ENCODE peak calls at places on chromosomes 4 and X, in nine cellular contexts. T is stimulated activated CD8-positive, alpha-beta memory T cell treated with anti-CD3 and anti-CD28 coated beads, Interleukin-15, amount 100 ng/mL, for 4 hours; P is activated naive CD4-positive, alpha-beta T cell; Y is NCI-H2081; X is ovary; F is GM23248; D is NCI-H748 treated with DMSO at 0.1 percent for 48 hours; E is naive thymus-derived CD8-positive, alpha-beta T cell; N is EL. J is an unnamed sample.

GRCh38 chrX:123199338-123199737 is 15.3 kb downstream of the GRIA3 start:
- DNase-seq in T (no peak), P (no peak), Y (no peak), X (no peak), F (no peak), D (no peak), E (no peak), N (no peak), J (no peak)

GRCh38 chr4:63663870-63664269 is 745.4 kb downstream of the TECRL start:
- DNase-seq in T (no peak), P (no peak), Y (no peak), X (no peak), F (no peak), D (no peak), E (no peak), N (no peak), J (no peak)

GRCh38 chr4:169861592-169861991 is 103.8 kb upstream of the HPF1 start:
- DNase-seq in T (no peak), P (no peak), Y (no peak), X (no peak), F (no peak), D (peak; percentile 14), E (no peak), N (no peak), J (no peak)

GRCh38 chrX:42017971-42018370 is 94.6 kb upstream of the CASK start:
- DNase-seq in T (no peak), P (no peak), Y (no peak), X (no peak), F (no peak), D (no peak), E (no peak), N (no peak), J (no peak)

GRCh38 chrX:519741-520140 is 110.8 kb upstream of the SHOX start:
- DNase-seq in T (no peak), P (no peak), Y (no peak), X (no peak), F (no peak), D (no peak), E (no peak), N (peak; percentile 24), J (no peak)

GRCh38 chr4:112381996-112382692 is 85.0 kb downstream of the ALPK1 start:
- DNase-seq in T (no peak), P (no peak), Y (no peak), X (no peak), F (no peak), D (no peak), E (no peak), N (no peak), J (no peak)

GRCh38 chr4:169293343-169294176 is 22.8 kb upstream of the SH3RF1 start:
- DNase-seq in T (no peak), P (no peak), Y (no peak), X (no peak), F (no peak), D (no peak), E (no peak), N (no peak), J (no peak)

GRCh38 chr4:112708772-112709171 is 71.8 kb downstream of the LARP7 start:
- DNase-seq in T (no peak), P (no peak), Y (no peak), X (no peak), F (no peak), D (no peak), E (no peak), N (no peak), J (no peak)

GRCh38 chr4:184649971-184650855 is 675 bp downstream of the PRIMPOL start:
- DNase-seq in T (no peak), P (no peak), Y (no peak), X (no peak), F (peak; percentile 89), D (no peak), E (no peak), N (peak; percentile 44), J (no peak)

GRCh38 chr4:34371676-34372075 is 1872.6 kb downstream of the ARAP2 start:
- DNase-seq in T (no peak), P (no peak), Y (no peak), X (no peak), F (no peak), D (no peak), E (no peak), N (no peak), J (no peak)

GRCh38 chr4:156798438-156798837 is 173.2 kb downstream of the PDGFC start:
- DNase-seq in T (no peak), P (no peak), Y (no peak), X (no peak), F (peak; percentile 7), D (no peak), E (no peak), N (no peak), J (no peak)

GRCh38 chr4:174702974-174703478 is 126.0 kb downstream of the GLRA3 start:
- DNase-seq in T (no peak), P (no peak), Y (no peak), X (no peak), F (peak; percentile 15), D (no peak), E (no peak), N (no peak), J (no peak)

GRCh38 chr4:5916229-5916628 is 23.3 kb upstream of the CRMP1 start:
- DNase-seq in T (no peak), P (no peak), Y (no peak), X (no peak), F (no peak), D (no peak), E (no peak), N (no peak), J (no peak)

GRCh38 chr4:182205293-182205692 is 37.9 kb upstream of the TENM3 start:
- DNase-seq in T (no peak), P (no peak), Y (no peak), X (no peak), F (no peak), D (no peak), E (no peak), N (no peak), J (no peak)

GRCh38 chrX:134803551-134804183 is 145.4 kb upstream of the PLAC1 start:
- DNase-seq in T (no peak), P (no peak), Y (no peak), X (no peak), F (no peak), D (no peak), E (peak; percentile 33), N (no peak), J (no peak)

GRCh38 chr4:82042042-82042441 is 331.7 kb downstream of the HNRNPD start:
- DNase-seq in T (no peak), P (no peak), Y (no peak), X (no peak), F (no peak), D (no peak), E (no peak), N (no peak), J (no peak)

GRCh38 chr4:188976644-188977115 is 837.4 kb downstream of the TRIML1 start:
- DNase-seq in T (no peak), P (no peak), Y (peak; percentile 27), X (no peak), F (peak; percentile 27), D (peak; percentile 74), E (no peak), N (peak; percentile 39), J (no peak)

GRCh38 chr4:16196482-16197393 is 29.5 kb downstream of the TAPT1 start:
- DNase-seq in T (no peak), P (no peak), Y (peak; percentile 39), X (no peak), F (peak; percentile 87), D (no peak), E (peak; percentile 3), N (peak; percentile 64), J (no peak)

GRCh38 chr4:184515606-184516005 is 41.3 kb upstream of the IRF2 start:
- DNase-seq in T (no peak), P (no peak), Y (no peak), X (no peak), F (no peak), D (no peak), E (no peak), N (no peak), J (no peak)

GRCh38 chr4:48315728-48316630 is 25.4 kb upstream of the SLAIN2 start:
- DNase-seq in T (no peak), P (no peak), Y (peak; percentile 52), X (no peak), F (peak; percentile 78), D (peak; percentile 23), E (peak; percentile 43), N (peak; percentile 73), J (no peak)

GRCh38 chr4:139913398-139913990 is 240.5 kb downstream of the MAML3 start:
- DNase-seq in T (no peak), P (no peak), Y (no peak), X (peak; percentile 51), F (peak; percentile 33), D (no peak), E (no peak), N (no peak), J (no peak)

GRCh38 chrX:12946838-12947544 is 27.9 kb upstream of the TMSB4X start:
- DNase-seq in T (peak; percentile 40), P (peak; percentile 3), Y (peak; percentile 65), X (peak; percentile 56), F (peak; percentile 74), D (peak; percentile 93), E (peak; percentile 84), N (peak; percentile 78), J (peak; percentile 61)

GRCh38 chrX:41236629-41237028 is 97.3 kb upstream of the DDX3X start:
- DNase-seq in T (no peak), P (no peak), Y (no peak), X (no peak), F (no peak), D (no peak), E (no peak), N (no peak), J (no peak)

GRCh38 chr4:172515266-172515879 is 653.2 kb upstream of the GALNT7 start:
- DNase-seq in T (no peak), P (no peak), Y (no peak), X (no peak), F (no peak), D (no peak), E (no peak), N (peak; percentile 10), J (no peak)

GRCh38 chr4:5998333-5998936 is 19.8 kb downstream of the C4orf50 start:
- DNase-seq in T (no peak), P (no peak), Y (peak; percentile 65), X (peak; percentile 54), F (peak; percentile 72), D (peak; percentile 57), E (peak; percentile 19), N (peak; percentile 57), J (no peak)

GRCh38 chr4:123893746-123894095 is 497.1 kb downstream of the SPRY1 start:
- DNase-seq in T (no peak), P (no peak), Y (no peak), X (no peak), F (peak; percentile 10), D (no peak), E (no peak), N (peak; percentile 30), J (no peak)

GRCh38 chr4:140103676-140104075 is 50.3 kb downstream of the MAML3 start:
- DNase-seq in T (no peak), P (no peak), Y (no peak), X (no peak), F (peak; percentile 77), D (no peak), E (no peak), N (peak; percentile 53), J (no peak)

GRCh38 chr4:3305610-3306371 is 13.0 kb downstream of the RGS12 start:
- DNase-seq in T (no peak), P (no peak), Y (peak; percentile 21), X (no peak), F (peak; percentile 77), D (no peak), E (no peak), N (peak; percentile 34), J (no peak)

GRCh38 chrX:129744881-129745321 is 6.1 kb downstream of the XPNPEP2 start:
- DNase-seq in T (no peak), P (no peak), Y (no peak), X (no peak), F (no peak), D (no peak), E (peak; percentile 49), N (no peak), J (no peak)

GRCh38 chr4:34972189-34972588 is 1272.1 kb downstream of the ARAP2 start:
- DNase-seq in T (no peak), P (no peak), Y (no peak), X (no peak), F (no peak), D (no peak), E (no peak), N (no peak), J (no peak)

GRCh38 chrX:19740744-19741143 is 146.7 kb downstream of the SH3KBP1 start:
- DNase-seq in T (no peak), P (no peak), Y (no peak), X (no peak), F (no peak), D (no peak), E (no peak), N (no peak), J (no peak)